ENCODE peak calls at places on chromosome 13, in nine cellular contexts. X is thyroid gland, E is HFFc6, R is foreskin fibroblast, L is fibroblast of pulmonary artery, C is endodermal cell, Q is Calu3, I is fibroblast of the aortic adventitia, M is A549. S is an unnamed sample.

GRCh38 chr13:77831870-77832269 is 86.8 kb downstream of the EDNRB start:
- DNase-seq in X (no peak), E (no peak), R (no peak), L (no peak), C (no peak), Q (no peak), I (no peak), M (no peak), S (no peak)

GRCh38 chr13:21557995-21558394 is 46.0 kb downstream of the MICU2 start:
- DNase-seq in X (no peak), E (peak), R (peak), L (peak), C (peak), Q (peak), I (no peak), M (peak), S (no peak)

GRCh38 chr13:67296511-67296910 is 66.4 kb upstream of the PCDH9 start:
- DNase-seq in X (no peak), E (no peak), R (peak), L (no peak), C (no peak), Q (no peak), I (peak), M (no peak), S (no peak)

GRCh38 chr13:54196684-54197083 is 1168.1 kb downstream of the OLFM4 start:
- DNase-seq in X (no peak), E (no peak), R (no peak), L (no peak), C (no peak), Q (no peak), I (no peak), M (no peak), S (no peak)

GRCh38 chr13:45341799-45342584 is 1.0 kb upstream of the TPT1 start:
- DNase-seq in X (peak), E (no peak), R (peak), L (peak), C (no peak), Q (peak), I (peak), M (no peak), S (no peak)

GRCh38 chr13:22482496-22483000 is 698.2 kb upstream of the SGCG start:
- DNase-seq in X (no peak), E (no peak), R (no peak), L (no peak), C (no peak), Q (no peak), I (no peak), M (no peak), S (no peak)

GRCh38 chr13:113969973-113970611 is 3.8 kb downstream of the C13orf46 start:
- DNase-seq in X (peak), E (no peak), R (no peak), L (no peak), C (no peak), Q (no peak), I (no peak), M (no peak), S (no peak)

GRCh38 chr13:44899967-44900366 is 89.3 kb downstream of the NUFIP1 start:
- DNase-seq in X (no peak), E (no peak), R (no peak), L (no peak), C (no peak), Q (no peak), I (no peak), M (no peak), S (no peak)

GRCh38 chr13:45331123-45331619 is 9.8 kb downstream of the TPT1 start:
- DNase-seq in X (no peak), E (no peak), R (peak), L (no peak), C (no peak), Q (no peak), I (no peak), M (no peak), S (no peak)

GRCh38 chr13:81487151-81487550 is 1146.2 kb upstream of the SPRY2 start:
- DNase-seq in X (no peak), E (no peak), R (no peak), L (peak), C (peak), Q (peak), I (no peak), M (no peak), S (peak)

GRCh38 chr13:113140677-113141590 is 17.5 kb upstream of the PROZ start:
- DNase-seq in X (peak), E (no peak), R (no peak), L (no peak), C (peak), Q (no peak), I (no peak), M (no peak), S (no peak)

GRCh38 chr13:51665456-51665855 is 81.2 kb downstream of the WDFY2 start:
- DNase-seq in X (no peak), E (no peak), R (no peak), L (no peak), C (no peak), Q (no peak), I (no peak), M (no peak), S (no peak)

GRCh38 chr13:27054760-27055159 is 116.9 kb downstream of the USP12 start:
- DNase-seq in X (no peak), E (no peak), R (no peak), L (no peak), C (no peak), Q (no peak), I (no peak), M (no peak), S (no peak)

GRCh38 chr13:74136089-74136658 is 2.0 kb upstream of the KLF12 start:
- DNase-seq in X (peak), E (peak), R (peak), L (peak), C (no peak), Q (no peak), I (peak), M (no peak), S (peak)

GRCh38 chr13:113121183-113121927 is 1.2 kb upstream of the F10 start:
- DNase-seq in X (no peak), E (no peak), R (no peak), L (no peak), C (peak), Q (no peak), I (no peak), M (no peak), S (peak)

GRCh38 chr13:23888658-23889597 is at the start of gene MIPEP:
- DNase-seq in X (peak), E (peak), R (peak), L (peak), C (peak), Q (peak), I (peak), M (peak), S (peak)

GRCh38 chr13:23889598-23890224 is 511 bp upstream of the MIPEP start:
- DNase-seq in X (no peak), E (no peak), R (peak), L (no peak), C (no peak), Q (no peak), I (peak), M (no peak), S (no peak)
- TF ChIP-seq CTCF in X (no peak), E (peak), R (no peak), L (no peak), C (peak), Q (no peak), I (no peak), M (no peak), S (no peak)

DNA sequence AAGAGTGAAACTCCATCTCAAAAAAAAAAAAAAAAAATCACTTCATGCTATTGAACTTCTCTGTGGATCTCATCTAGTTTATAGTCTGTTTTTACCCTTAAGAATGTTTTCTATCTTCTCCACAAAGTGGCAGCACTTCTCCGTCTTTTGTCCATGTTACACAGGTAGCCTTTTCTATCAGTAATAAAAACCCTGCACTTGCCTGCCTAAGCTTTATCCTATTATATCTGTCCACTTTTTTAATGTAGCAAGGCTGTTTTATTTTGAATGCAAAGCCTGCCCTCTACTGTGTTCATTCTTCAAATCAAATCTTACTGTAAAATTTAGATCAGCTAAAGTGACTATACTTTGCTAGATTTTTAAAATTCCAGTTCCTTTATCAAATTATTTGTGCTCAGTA is 124.0 kb downstream of the STOML3 start:
- DNase-seq in X (no peak), E (no peak), R (no peak), L (no peak), C (no peak), Q (no peak), I (no peak), M (no peak), S (no peak)
- TF ChIP-seq CTCF in X (no peak), E (no peak), R (no peak), L (no peak), C (no peak), Q (no peak), I (no peak), M (peak), S (no peak)

DNA sequence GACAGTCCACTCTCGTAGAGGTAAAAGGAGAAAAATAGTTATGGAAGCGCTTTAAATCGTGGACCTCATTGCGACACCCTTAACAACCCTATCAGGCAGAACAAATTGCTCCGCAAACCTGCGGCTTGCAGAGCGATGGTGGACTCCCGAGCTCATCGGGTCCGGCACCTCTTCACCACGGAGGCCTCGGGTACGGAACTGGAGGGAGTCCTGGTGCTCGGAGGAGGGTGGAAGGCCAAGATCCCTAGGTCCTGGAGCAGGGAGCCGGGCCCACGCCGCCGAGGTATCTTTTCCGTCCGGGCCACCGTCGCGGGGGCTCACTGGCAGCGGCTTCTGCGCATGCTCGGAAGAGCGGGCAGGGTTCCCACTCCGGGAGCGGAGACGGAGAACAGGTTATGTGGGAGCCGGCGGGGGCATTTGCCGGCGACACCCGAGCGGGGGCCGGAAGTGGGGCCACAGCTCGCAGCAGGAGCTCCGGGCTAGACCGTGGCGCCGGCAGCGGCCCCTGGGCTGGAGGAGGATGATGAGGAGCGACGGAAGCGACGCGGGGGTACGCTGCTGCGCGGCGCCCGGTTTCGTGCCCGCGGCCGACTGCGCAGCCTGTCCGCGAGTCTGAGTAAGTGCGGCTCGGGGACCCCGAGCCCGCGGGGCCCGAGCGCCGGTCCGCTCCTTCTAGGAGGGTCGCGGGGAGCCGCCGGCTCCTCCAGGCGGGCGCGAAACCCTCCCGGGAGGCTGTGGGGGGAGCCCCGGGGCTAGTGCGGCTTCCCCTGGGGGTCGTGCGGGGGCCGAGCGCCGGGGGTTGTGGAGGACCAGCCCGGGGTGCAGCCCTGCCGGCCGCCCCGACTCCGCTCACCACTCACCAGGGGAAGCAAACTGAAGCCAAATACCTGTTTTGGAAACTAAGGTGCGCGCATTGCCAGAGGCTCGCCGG is at the start of gene ABHD13:
- DNase-seq in X (peak), E (peak), R (peak), L (peak), C (peak), Q (peak), I (peak), M (peak), S (peak)
- TF ChIP-seq CTCF in X (peak), E (no peak), R (no peak), L (no peak), C (peak), Q (no peak), I (peak), M (no peak), S (no peak)

GRCh38 chr13:101454767-101455166 is 2.3 kb downstream of the ITGBL1 start:
- DNase-seq in X (no peak), E (peak), R (peak), L (peak), C (no peak), Q (no peak), I (peak), M (no peak), S (no peak)

GRCh38 chr13:101455863-101456262 is 3.4 kb downstream of the ITGBL1 start:
- DNase-seq in X (no peak), E (peak), R (peak), L (peak), C (no peak), Q (no peak), I (peak), M (peak), S (no peak)

GRCh38 chr13:101452519-101453485 is at the start of gene ITGBL1:
- DNase-seq in X (peak), E (peak), R (peak), L (peak), C (peak), Q (no peak), I (peak), M (no peak), S (no peak)

GRCh38 chr13:101451641-101452040 is 834 bp upstream of the ITGBL1 start:
- DNase-seq in X (no peak), E (no peak), R (no peak), L (no peak), C (no peak), Q (no peak), I (no peak), M (no peak), S (no peak)

DNA sequence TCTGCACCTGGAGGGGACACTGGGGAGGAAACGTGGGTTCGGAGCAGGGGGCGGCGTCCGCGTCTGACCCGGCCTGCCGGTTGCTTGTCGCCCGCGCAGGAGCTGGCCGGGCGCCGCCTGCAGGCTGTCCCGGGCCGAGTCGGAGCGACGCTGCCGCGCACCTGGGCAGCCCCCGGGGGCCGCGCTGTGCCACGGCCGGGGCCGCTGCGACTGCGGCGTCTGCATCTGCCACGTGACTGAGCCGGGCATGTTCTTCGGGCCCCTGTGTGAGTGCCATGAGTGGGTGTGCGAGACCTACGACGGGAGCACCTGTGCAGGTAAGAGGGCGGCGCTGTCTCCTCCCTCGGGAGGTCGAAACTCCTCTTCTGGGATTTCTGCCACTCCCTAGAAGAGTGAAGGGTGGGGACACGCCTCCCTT is 1.3 kb downstream of the ITGBL1 start:
- DNase-seq in X (peak), E (no peak), R (peak), L (no peak), C (peak), Q (no peak), I (no peak), M (no peak), S (no peak)
- TF ChIP-seq CTCF in X (peak), E (peak), R (no peak), L (no peak), C (peak), Q (no peak), I (peak), M (no peak), S (no peak)

DNA sequence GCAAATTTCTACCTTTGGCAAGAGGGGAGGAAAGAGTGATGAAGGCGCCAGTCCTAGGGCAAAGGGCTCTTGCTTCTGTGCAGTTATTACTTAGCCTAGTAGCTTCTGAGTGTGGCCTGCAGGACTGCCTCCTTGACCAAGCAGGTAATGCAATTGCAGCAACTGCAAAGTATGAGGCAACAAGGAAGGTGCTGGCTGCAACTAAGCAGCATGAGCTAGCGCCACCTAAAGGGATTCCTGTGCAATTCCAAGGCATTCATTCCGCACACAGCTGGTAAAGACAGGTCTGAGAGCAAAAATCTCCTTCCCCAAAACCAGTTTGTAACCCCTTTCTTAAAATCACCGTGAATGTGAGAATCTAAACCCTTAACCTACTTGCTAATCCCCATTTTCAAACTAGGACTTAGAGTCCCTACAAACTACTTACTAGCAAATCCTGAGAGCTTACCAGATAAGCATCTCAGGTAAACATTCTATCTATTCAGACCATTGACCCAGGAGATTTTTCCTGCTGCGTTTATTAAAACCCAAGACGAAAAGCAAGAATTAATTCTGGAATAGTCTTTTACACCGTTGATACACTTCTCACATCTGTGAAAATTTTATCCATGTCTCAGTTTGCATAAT is 62.9 kb downstream of the DCT start:
- DNase-seq in X (no peak), E (no peak), R (no peak), L (peak), C (peak), Q (no peak), I (no peak), M (no peak), S (peak)
- TF ChIP-seq CTCF in X (no peak), E (peak), R (peak), L (peak), C (peak), Q (no peak), I (peak), M (no peak), S (peak)

GRCh38 chr13:29993196-29993595 is 142.8 kb upstream of the UBL3 start:
- DNase-seq in X (no peak), E (no peak), R (no peak), L (no peak), C (peak), Q (no peak), I (no peak), M (no peak), S (no peak)
- TF ChIP-seq CTCF in X (no peak), E (peak), R (no peak), L (no peak), C (peak), Q (no peak), I (no peak), M (no peak), S (no peak)

GRCh38 chr13:94119360-94119936 is 360.0 kb downstream of the DCT start:
- DNase-seq in X (no peak), E (no peak), R (no peak), L (no peak), C (no peak), Q (no peak), I (no peak), M (no peak), S (no peak)
- TF ChIP-seq CTCF in X (no peak), E (no peak), R (no peak), L (no peak), C (peak), Q (no peak), I (no peak), M (no peak), S (no peak)

DNA sequence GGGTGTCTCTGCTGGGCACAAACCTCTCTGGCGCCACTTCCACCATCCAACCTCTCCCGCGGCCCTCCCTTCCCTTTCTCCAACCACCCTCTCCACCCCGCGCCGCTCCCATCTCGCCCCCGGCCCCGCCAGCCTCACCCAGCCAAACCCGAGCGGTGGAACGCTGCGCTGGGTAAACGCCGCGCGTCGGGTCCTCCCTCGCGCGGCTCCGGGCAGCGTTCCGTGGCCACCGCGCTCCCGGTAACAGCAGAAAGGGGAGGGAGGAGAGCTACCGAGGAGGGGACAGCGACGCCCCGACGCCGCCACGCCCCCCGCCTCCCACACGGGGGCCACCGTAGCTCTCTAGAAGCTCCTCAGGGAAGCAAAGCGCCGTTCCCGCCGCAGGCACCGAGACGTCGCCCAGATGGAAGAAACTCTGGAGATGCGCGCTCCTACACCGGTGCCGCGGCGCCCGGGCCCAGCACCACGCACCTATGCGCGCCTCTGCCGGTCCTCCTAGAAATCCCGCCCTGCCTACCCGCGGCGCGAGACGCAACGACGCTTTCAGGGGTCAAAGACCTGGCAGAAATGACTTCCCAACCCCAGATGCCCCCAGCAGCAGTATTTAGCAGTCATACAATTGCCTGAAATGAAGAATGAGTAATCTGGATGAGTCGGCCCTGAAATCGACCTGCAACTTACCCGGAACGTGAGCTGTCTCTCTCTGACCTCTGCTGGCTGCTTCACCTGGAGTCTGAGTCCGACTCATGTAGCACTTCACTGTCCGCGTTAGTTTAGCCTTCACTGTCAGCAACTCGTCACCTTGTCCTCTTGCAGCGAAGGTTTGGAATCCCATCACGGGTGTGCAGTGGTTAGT is at the start of gene RUBCNL:
- DNase-seq in X (peak), E (no peak), R (peak), L (no peak), C (peak), Q (peak), I (no peak), M (no peak), S (peak)
- TF ChIP-seq CTCF in X (no peak), E (no peak), R (no peak), L (no peak), C (peak), Q (no peak), I (no peak), M (no peak), S (no peak)

DNA sequence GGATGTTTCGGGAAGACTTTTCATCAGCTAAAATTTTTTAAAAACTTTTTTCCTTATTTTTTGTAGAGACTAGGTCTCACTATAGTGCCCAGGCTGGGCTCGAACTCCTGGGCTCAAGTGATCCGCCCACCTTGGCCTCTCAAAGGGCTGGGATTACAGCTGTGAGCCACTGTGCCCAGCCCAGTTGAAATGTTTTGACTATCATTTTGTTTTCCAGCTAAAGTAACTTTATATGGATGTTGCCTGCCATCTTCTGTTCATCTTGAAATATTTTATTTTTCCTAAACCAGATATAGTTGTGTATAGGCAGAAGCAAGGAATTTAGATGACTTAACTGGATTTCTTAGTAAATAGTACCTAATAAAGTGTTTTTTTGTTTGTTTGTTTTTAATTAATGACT is 7.0 kb downstream of the CAB39L start:
- DNase-seq in X (peak), E (peak), R (peak), L (peak), C (no peak), Q (peak), I (peak), M (no peak), S (no peak)
- TF ChIP-seq CTCF in X (peak), E (peak), R (no peak), L (no peak), C (no peak), Q (no peak), I (no peak), M (peak), S (no peak)

GRCh38 chr13:100751826-100752225 is 77.2 kb upstream of the TMTC4 start:
- DNase-seq in X (no peak), E (no peak), R (no peak), L (no peak), C (no peak), Q (no peak), I (no peak), M (no peak), S (peak)
- TF ChIP-seq CTCF in X (no peak), E (no peak), R (no peak), L (no peak), C (peak), Q (no peak), I (no peak), M (no peak), S (no peak)

S was measured in glutamatergic neuron.